ENCODE peak calls at places on chromosomes 16 and 17, in six cellular contexts. U is cardiac fibroblast, F is WTC11, B is AG10803, R is foreskin keratinocyte, J is HFFc6. G is an unnamed sample.
A peak's percentile ranks its signal among the peaks of the same experiment; 100 is the strongest.

GRCh38 chr17:30377574-30377973 is 1.2 kb upstream of the CPD start:
- DNase-seq in R (no peak), B (no peak), F (no peak), U (peak; percentile 55), J (no peak), G (no peak)

GRCh38 chr16:16143038-16143763 is 80.1 kb downstream of the ABCC6 start:
- DNase-seq in U (no peak), J (peak; percentile 11), F (peak; percentile 63), R (no peak), B (no peak), G (no peak)

GRCh38 chr16:20359997-20360396 is 7.5 kb upstream of the UMOD start:
- DNase-seq in B (no peak), R (no peak), J (no peak), F (peak; percentile 54), U (no peak), G (no peak)

GRCh38 chr16:78098544-78099371 is 696 bp upstream of the WWOX start:
- DNase-seq in J (no peak), B (no peak), F (no peak), R (no peak), U (no peak), G (no peak)

GRCh38 chr16:31177136-31177535 is 2.8 kb upstream of the FUS start:
- DNase-seq in B (peak; percentile 43), U (peak; percentile 37), R (peak; percentile 64), J (peak; percentile 55), F (no peak), G (no peak)

GRCh38 chr16:21116148-21116693 is 34.4 kb downstream of the DNAH3 start:
- DNase-seq in J (no peak), B (peak; percentile 8), U (peak; percentile 23), R (no peak), F (no peak), G (no peak)

GRCh38 chr16:47492428-47493357 is 31.6 kb downstream of the PHKB start:
- DNase-seq in J (no peak), U (peak; percentile 80), F (no peak), R (no peak), B (peak; percentile 47), G (no peak)

GRCh38 chr17:78176548-78177025 is 8.2 kb downstream of the SYNGR2 start:
- DNase-seq in F (peak; percentile 82), U (peak; percentile 64), B (peak; percentile 32), R (no peak), J (peak; percentile 22), G (peak; percentile 83)

GRCh38 chr17:5769936-5770335 is 185.6 kb upstream of the NLRP1 start:
- DNase-seq in R (no peak), J (no peak), B (peak; percentile 17), F (peak; percentile 24), U (no peak), G (no peak)

GRCh38 chr17:8125947-8126305 is 2.0 kb upstream of the HES7 start:
- DNase-seq in B (no peak), F (peak; percentile 74), U (no peak), J (no peak), R (peak; percentile 38), G (no peak)

GRCh38 chr17:60398227-60398959 is 6.5 kb upstream of the USP32 start:
- DNase-seq in R (no peak), B (no peak), J (no peak), F (no peak), U (no peak), G (no peak)

GRCh38 chr17:77164483-77165030 is 23.8 kb downstream of the SEC14L1 start:
- DNase-seq in B (no peak), U (no peak), F (no peak), R (no peak), J (no peak), G (no peak)

GRCh38 chr17:19940722-19941464 is 36.7 kb downstream of the AKAP10 start:
- DNase-seq in B (peak; percentile 73), F (no peak), U (peak; percentile 76), R (peak; percentile 28), J (peak; percentile 35), G (no peak)

GRCh38 chr17:77409282-77410161 is 268.8 kb downstream of the SEC14L1 start:
- DNase-seq in J (peak; percentile 28), F (peak; percentile 70), U (peak; percentile 73), B (peak; percentile 82), R (peak; percentile 57), G (no peak)

GRCh38 chr16:704047-704446 is 1.6 kb downstream of the FBXL16 start:
- DNase-seq in R (no peak), J (no peak), B (no peak), U (no peak), F (no peak), G (no peak)

GRCh38 chr16:88809068-88809675 is 2.6 kb downstream of the APRT start:
- DNase-seq in F (no peak), R (no peak), B (no peak), U (no peak), J (no peak), G (no peak)

GRCh38 chr17:1965556-1966273 is 59.4 kb downstream of the RTN4RL1 start:
- DNase-seq in J (peak; percentile 4), U (no peak), F (no peak), R (no peak), B (peak; percentile 14), G (no peak)

GRCh38 chr16:10078541-10078949 is 103.7 kb downstream of the GRIN2A start:
- DNase-seq in R (no peak), B (no peak), J (no peak), U (no peak), F (peak; percentile 63), G (no peak)

GRCh38 chr17:3851461-3852100 is 5.5 kb upstream of the NCBP3 start:
- DNase-seq in F (no peak), J (no peak), B (no peak), R (no peak), U (no peak), G (no peak)

GRCh38 chr17:82153745-82154375 is 55.8 kb upstream of the FASN start:
- DNase-seq in F (peak; percentile 89), U (peak; percentile 77), B (peak; percentile 57), J (peak; percentile 47), R (peak; percentile 54), G (peak; percentile 86)

GRCh38 chr17:1916339-1916738 is 86.5 kb downstream of the RPA1 start:
- DNase-seq in R (no peak), J (no peak), B (no peak), U (no peak), F (no peak), G (no peak)

GRCh38 chr16:75263963-75264445 is 12.6 kb upstream of the BCAR1 start:
- DNase-seq in J (no peak), F (no peak), B (no peak), U (no peak), R (no peak), G (peak; percentile 58)

GRCh38 chr16:3262517-3262916 is 6.1 kb upstream of the MEFV start:
- DNase-seq in F (no peak), U (no peak), R (no peak), J (no peak), B (no peak), G (no peak)

GRCh38 chr16:3268294-3268693 is 11.9 kb upstream of the MEFV start:
- DNase-seq in F (no peak), U (no peak), J (no peak), B (no peak), R (no peak), G (no peak)

GRCh38 chr16:3264137-3265036 is 8.0 kb upstream of the MEFV start:
- DNase-seq in R (peak; percentile 96), J (peak; percentile 99), B (peak; percentile 99), F (peak; percentile 97), U (peak; percentile 99), G (peak; percentile 97)

DNA sequence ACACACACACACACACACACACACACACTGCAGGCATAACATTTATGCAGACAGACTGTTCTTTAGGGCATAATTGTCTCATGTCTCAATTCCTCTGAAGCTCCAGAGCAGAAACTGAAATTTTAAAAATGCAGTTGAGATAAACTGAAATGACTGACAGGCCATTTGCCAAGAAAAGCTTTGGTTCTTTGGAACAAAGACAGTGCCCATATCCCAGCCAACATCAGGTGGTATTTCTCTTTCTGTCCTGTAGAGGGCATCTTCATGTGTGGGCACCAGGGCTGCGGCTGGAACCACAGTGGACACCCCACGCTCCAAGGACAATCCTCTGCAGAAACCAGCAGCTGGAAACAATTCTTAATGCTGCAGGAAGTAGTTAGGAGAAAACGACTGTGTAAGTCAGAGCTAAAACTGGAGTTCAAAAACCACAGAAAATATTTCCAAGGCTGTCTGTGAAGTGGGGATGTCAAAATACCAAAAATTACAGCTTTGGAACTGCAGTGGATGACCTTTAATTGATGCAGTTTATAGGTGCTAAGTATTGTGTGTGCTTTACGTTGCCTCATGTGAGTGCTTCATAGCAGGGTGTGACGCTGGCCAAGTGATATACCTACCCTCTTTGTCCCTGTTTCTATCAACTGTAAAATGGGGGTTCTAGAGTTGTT is 10.6 kb upstream of the MEFV start:
- DNase-seq in F (no peak), B (peak; percentile 95), U (peak; percentile 62), J (peak; percentile 55), R (peak; percentile 7), G (no peak)
- TF ChIP-seq CTCF in F (peak; percentile 56), B (peak; percentile 81), U (peak; percentile 71), J (peak; percentile 81), R (peak; percentile 53), G (peak; percentile 70)

GRCh38 chr17:45756266-45756989 is 27.7 kb upstream of the CRHR1 start:
- DNase-seq in B (no peak), R (no peak), U (no peak), F (no peak), J (no peak), G (no peak)
- TF ChIP-seq CTCF in B (no peak), R (no peak), U (no peak), F (no peak), J (no peak), G (no peak)

GRCh38 chr17:67546578-67547527 is 169.8 kb downstream of the PITPNC1 start:
- DNase-seq in B (no peak), U (peak; percentile 86), J (no peak), R (no peak), F (peak; percentile 19), G (no peak)
- TF ChIP-seq CTCF in B (no peak), U (peak; percentile 13), J (no peak), R (no peak), F (no peak), G (no peak)

GRCh38 chr17:73648543-73648820 is 4.2 kb upstream of the SDK2 start:
- DNase-seq in J (no peak), U (no peak), F (no peak), B (no peak), R (no peak), G (no peak)

GRCh38 chr17:73650617-73651200 is 6.5 kb upstream of the SDK2 start:
- DNase-seq in U (no peak), B (no peak), F (no peak), R (no peak), J (no peak), G (no peak)

GRCh38 chr17:73647767-73648542 is 3.7 kb upstream of the SDK2 start:
- DNase-seq in J (no peak), R (no peak), F (no peak), U (no peak), B (no peak), G (no peak)

GRCh38 chr17:73648974-73649373 is 4.7 kb upstream of the SDK2 start:
- DNase-seq in F (no peak), B (no peak), R (no peak), U (no peak), J (no peak), G (no peak)

DNA sequence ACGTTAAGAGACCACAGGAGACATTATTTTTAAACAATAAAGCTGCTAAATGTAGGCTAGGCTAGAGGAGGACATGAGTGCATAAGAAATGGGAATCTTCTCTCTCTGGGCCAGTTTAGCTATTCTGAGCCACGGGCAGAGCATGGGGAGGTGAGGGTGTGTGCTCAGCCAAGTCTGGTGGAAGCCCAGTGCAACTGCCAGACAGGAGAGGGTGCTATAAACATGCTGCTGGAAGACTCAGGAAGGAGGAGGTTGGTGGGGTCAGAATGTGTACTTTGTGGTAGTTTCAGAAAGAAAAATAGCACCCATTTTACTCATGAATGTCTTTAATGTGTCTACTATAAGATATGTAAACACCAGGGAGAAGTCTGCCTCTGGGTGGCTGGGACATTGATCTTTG is 5.9 kb upstream of the SDK2 start:
- DNase-seq in F (peak; percentile 52), R (no peak), U (no peak), J (no peak), B (no peak), G (no peak)
- TF ChIP-seq CTCF in F (no peak), R (peak; percentile 45), U (no peak), J (no peak), B (no peak), G (peak; percentile 60)

G was measured in type B pancreatic cell.